ENCODE peak calls at places on chromosomes 12 and 14, in six cellular contexts. A is right atrium auricular region; K is heart left ventricle; W is left lung; I is AG04450; P is CD8-positive, alpha-beta T cell. Z is an unnamed sample.

GRCh38 chr12:111673503-111673902 is 12.3 kb downstream of the BRAP start:
- DNase-seq in A (no peak), K (no peak), I (no peak), P (no peak), W (no peak), Z (no peak)

GRCh38 chr14:50320279-50320678 is 8.2 kb downstream of the DMAC2L start:
- DNase-seq in P (no peak), A (no peak), W (no peak), K (no peak), I (no peak), Z (no peak)

GRCh38 chr12:44509471-44509870 is 366.6 kb downstream of the NELL2 start:
- DNase-seq in P (no peak), I (no peak), W (no peak), A (no peak), K (no peak), Z (no peak)

GRCh38 chr12:15278816-15279658 is 43.3 kb upstream of the PTPRO start:
- DNase-seq in A (peak), K (peak), I (no peak), P (no peak), W (peak), Z (no peak)

GRCh38 chr14:43587183-43587582 is 919.9 kb downstream of the FSCB start:
- DNase-seq in P (no peak), I (no peak), W (no peak), K (no peak), A (no peak), Z (no peak)

GRCh38 chr12:39824505-39825198 is 205.0 kb upstream of the ABCD2 start:
- DNase-seq in W (no peak), K (no peak), A (no peak), P (no peak), I (no peak), Z (no peak)

GRCh38 chr12:65885312-65885711 is 61.0 kb downstream of the HMGA2 start:
- DNase-seq in W (no peak), I (no peak), P (no peak), K (no peak), A (no peak), Z (no peak)

GRCh38 chr12:92695056-92695455 is 7.7 kb upstream of the PLEKHG7 start:
- DNase-seq in K (no peak), I (no peak), W (no peak), A (no peak), P (no peak), Z (no peak)

GRCh38 chr12:131046813-131047788 is 93.4 kb downstream of the ADGRD1 start:
- DNase-seq in A (peak), I (no peak), P (no peak), W (peak), K (peak), Z (peak)

GRCh38 chr12:75944097-75944904 is 87.3 kb downstream of the PHLDA1 start:
- DNase-seq in A (no peak), K (no peak), W (no peak), I (peak), P (no peak), Z (no peak)

GRCh38 chr14:49621114-49621881 is 699 bp downstream of the MGAT2 start:
- DNase-seq in K (peak), A (peak), I (no peak), P (no peak), W (peak), Z (peak)

GRCh38 chr14:56810341-56810740 is at the start of gene OTX2:
- DNase-seq in I (no peak), P (no peak), A (no peak), W (no peak), K (no peak), Z (no peak)

GRCh38 chr12:110780448-110780847 is 37.8 kb upstream of the PPP1CC start:
- DNase-seq in K (no peak), A (no peak), W (no peak), I (no peak), P (peak), Z (no peak)

GRCh38 chr12:57738661-57739237 is at the start of gene AGAP2:
- DNase-seq in A (no peak), I (no peak), P (no peak), K (no peak), W (no peak), Z (peak)

DNA sequence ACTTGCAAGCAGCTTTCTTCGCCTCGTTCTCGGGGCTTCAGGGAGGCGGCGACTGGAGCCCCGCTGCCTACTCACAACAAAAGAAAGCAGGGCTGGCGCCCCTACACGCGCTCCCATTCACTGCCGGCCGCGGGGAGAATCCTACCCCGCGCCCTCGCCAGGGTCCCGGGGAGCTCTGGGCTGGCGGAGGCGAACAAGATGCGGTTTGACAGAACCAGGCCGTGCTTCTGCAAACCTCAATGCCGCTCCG is 820 bp downstream of the TBX5 start:
- DNase-seq in A (no peak), I (no peak), P (no peak), W (no peak), K (no peak), Z (no peak)
- H3K4me3 ChIP-seq in A (peak), I (peak), P (no peak), W (peak), K (peak), Z (peak)

GRCh38 chr14:52377940-52378339 is 63.8 kb downstream of the PTGER2 start:
- DNase-seq in P (no peak), W (no peak), K (no peak), A (no peak), I (no peak), Z (no peak)
- TF ChIP-seq CTCF in P (no peak), W (no peak), K (no peak), A (no peak), I (no peak), Z (no peak)

GRCh38 chr12:116597886-116598285 is 38.7 kb downstream of the MAP1LC3B2 start:
- DNase-seq in P (no peak), I (no peak), K (no peak), A (no peak), W (no peak), Z (no peak)
- H3K27ac ChIP-seq in P (no peak), I (no peak), K (no peak), A (no peak), W (no peak), Z (no peak)

GRCh38 chr12:108598553-108599250 is 818 bp upstream of the TMEM119 start:
- DNase-seq in W (no peak), K (peak), P (no peak), I (no peak), A (no peak), Z (no peak)
- H3K4me3 ChIP-seq in W (no peak), K (no peak), P (no peak), I (peak), A (no peak), Z (no peak)

DNA sequence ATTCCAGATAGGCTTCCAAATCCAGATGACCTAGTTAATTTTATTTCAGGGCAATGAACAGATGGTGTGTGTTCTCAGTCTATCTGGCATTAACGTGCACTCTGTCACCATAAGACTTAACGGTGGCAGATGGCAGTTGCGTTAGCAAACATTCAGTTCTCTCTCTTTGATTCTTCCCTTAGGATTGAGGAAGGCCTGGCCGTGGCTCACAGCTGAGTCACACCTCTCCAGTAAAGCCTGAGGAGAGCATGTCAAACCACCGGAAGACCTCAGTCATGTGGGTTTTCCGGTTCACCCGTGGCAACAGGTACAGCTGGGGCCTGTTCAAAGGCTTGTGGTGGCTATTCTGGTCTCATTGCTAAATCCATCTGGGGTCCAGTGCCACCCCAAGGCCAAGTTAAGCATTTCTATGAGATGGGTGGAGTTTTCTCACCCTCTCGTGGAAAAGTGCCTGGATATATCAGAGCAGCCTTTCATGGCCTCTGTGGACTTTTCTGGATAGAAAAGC is 545.1 kb upstream of the ATP2B1 start:
- DNase-seq in W (peak), I (peak), P (peak), K (peak), A (peak), Z (peak)
- TF ChIP-seq CTCF in W (no peak), I (peak), P (no peak), K (peak), A (no peak), Z (no peak)

DNA sequence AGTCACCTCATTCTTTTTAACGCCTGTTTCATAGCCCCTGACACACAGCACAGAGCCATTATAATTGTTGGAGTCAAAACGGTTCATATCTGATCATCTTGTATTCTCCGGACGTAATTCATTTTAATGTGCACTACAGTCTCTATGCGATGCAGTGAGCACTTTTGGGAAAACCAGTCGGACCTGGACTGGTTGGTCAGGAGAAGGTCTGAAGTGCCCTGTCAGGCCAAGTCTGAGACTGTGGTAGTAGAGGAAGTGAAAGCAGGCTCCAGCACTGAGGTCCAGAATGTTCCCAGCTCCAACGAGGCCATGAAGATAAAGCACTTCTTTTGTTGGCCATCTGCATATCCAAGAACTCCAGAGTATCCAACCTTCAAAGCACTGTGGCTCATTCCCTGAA is 117.1 kb upstream of the NCOR2 start:
- DNase-seq in P (no peak), K (no peak), I (no peak), A (no peak), W (no peak), Z (no peak)
- H3K27ac ChIP-seq in P (no peak), K (peak), I (peak), A (peak), W (peak), Z (peak)

GRCh38 chr12:52033506-52034258 is 17.6 kb upstream of the NR4A1 start:
- DNase-seq in A (no peak), P (no peak), K (no peak), W (no peak), I (no peak), Z (no peak)
- H3K4me3 ChIP-seq in A (peak), P (peak), K (peak), W (peak), I (peak), Z (peak)

DNA sequence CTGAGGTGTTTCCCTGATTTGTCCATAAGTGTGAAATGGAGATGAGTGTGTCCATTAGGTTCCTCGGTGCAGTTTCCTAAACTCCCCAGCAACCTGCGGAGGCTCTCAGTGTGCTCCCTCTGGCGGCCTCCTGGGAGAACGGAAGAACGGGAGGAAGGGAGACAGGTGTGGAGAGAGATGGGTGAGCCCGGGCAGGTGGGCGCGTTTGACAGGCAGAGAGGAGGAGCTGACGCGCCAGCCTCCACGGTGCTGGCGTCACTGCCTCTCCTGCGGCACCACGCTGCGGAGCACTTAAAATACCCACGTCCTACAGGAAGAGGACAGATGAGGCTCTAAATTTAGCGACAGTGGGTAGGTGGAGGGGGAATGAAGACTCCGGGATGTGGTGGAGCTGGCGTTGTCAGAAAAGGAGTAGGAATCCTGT is 26.8 kb upstream of the PEX5 start:
- DNase-seq in W (no peak), A (no peak), P (no peak), K (no peak), I (no peak), Z (peak)
- TF ChIP-seq CTCF in W (peak), A (no peak), P (no peak), K (peak), I (peak), Z (peak)

GRCh38 chr12:25707056-25707455 is 154.0 kb upstream of the LMNTD1 start:
- DNase-seq in A (no peak), P (no peak), K (no peak), I (no peak), W (no peak), Z (no peak)
- H3K27ac ChIP-seq in A (no peak), P (no peak), K (no peak), I (no peak), W (no peak), Z (no peak)

GRCh38 chr12:52243774-52244614 is 11.0 kb downstream of the KRT7 start:
- DNase-seq in P (peak), W (peak), A (peak), I (peak), K (peak), Z (no peak)
- H3K4me3 ChIP-seq in P (no peak), W (no peak), A (no peak), I (no peak), K (no peak), Z (no peak)

Z was measured in dorsolateral prefrontal cortex.